ENCODE peak calls at places on chromosomes 12 and 14, in seven cellular contexts. I is AG04449; U is GM12865; F is CD4-positive, alpha-beta T cell; B is sigmoid colon; K is HFF-Myc; T is RWPE1. G is an unnamed sample.

GRCh38 chr14:20400965-20401593 is 12.2 kb downstream of the TEP1 start:
- DNase-seq in T (peak; percentile 85), F (no peak), K (no peak), U (no peak), I (no peak), B (no peak), G (no peak)

GRCh38 chr14:99579077-99579836 is 24.8 kb downstream of the CCDC85C start:
- DNase-seq in K (no peak), U (no peak), I (no peak), F (no peak), T (no peak), B (no peak), G (no peak)

GRCh38 chr14:89902876-89903275 is 51.7 kb downstream of the EFCAB11 start:
- DNase-seq in T (no peak), F (no peak), U (no peak), K (no peak), B (no peak), I (no peak), G (no peak)

GRCh38 chr12:68106160-68106559 is 53.4 kb downstream of the IFNG start:
- DNase-seq in U (no peak), F (no peak), B (no peak), T (no peak), I (peak; percentile 28), K (no peak), G (no peak)

GRCh38 chr14:104037903-104038302 is 47.6 kb upstream of the ASPG start:
- DNase-seq in B (no peak), K (no peak), I (no peak), F (no peak), U (no peak), T (no peak), G (no peak)

GRCh38 chr12:113064395-113065125 is 8.0 kb downstream of the DTX1 start:
- DNase-seq in U (no peak), F (no peak), K (no peak), B (no peak), I (no peak), T (no peak), G (no peak)

GRCh38 chr14:54909763-54910162 is 7.1 kb upstream of the GCH1 start:
- DNase-seq in B (no peak), I (no peak), T (no peak), F (no peak), U (no peak), K (no peak), G (no peak)

GRCh38 chr14:101501858-101502615 is 59.3 kb upstream of the DIO3 start:
- DNase-seq in F (no peak), T (no peak), K (no peak), I (no peak), B (peak; percentile 43), U (no peak), G (no peak)

DNA sequence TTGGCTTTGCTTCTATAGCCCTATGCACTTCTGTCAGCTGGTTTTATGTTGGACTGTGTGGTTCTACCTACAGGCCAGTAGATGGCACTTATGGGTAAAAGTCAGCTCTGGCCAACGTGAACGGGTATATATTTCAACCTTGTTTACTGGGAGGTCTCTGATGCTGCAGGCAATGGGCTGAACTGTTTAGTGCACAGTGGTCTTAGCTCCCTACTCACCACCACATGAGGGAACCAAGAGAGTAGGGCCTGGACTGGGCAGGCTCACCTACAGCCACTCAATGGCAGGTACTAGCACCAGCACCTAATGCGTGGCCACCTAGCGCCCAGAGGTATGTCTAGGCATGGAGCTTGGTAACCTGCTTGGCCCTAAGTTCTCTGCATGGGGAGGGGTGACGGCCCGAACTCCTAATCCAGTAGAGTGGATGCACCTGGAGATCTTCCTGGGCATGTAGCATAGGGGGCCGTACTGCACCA is 481.8 kb downstream of the TMEM117 start:
- DNase-seq in T (no peak), K (peak; percentile 10), B (no peak), F (no peak), I (peak; percentile 3), U (peak; percentile 66), G (peak; percentile 52)
- TF ChIP-seq CTCF in T (no peak), K (peak; percentile 36), B (no peak), F (no peak), I (peak; percentile 51), U (peak; percentile 61), G (peak; percentile 67)

DNA sequence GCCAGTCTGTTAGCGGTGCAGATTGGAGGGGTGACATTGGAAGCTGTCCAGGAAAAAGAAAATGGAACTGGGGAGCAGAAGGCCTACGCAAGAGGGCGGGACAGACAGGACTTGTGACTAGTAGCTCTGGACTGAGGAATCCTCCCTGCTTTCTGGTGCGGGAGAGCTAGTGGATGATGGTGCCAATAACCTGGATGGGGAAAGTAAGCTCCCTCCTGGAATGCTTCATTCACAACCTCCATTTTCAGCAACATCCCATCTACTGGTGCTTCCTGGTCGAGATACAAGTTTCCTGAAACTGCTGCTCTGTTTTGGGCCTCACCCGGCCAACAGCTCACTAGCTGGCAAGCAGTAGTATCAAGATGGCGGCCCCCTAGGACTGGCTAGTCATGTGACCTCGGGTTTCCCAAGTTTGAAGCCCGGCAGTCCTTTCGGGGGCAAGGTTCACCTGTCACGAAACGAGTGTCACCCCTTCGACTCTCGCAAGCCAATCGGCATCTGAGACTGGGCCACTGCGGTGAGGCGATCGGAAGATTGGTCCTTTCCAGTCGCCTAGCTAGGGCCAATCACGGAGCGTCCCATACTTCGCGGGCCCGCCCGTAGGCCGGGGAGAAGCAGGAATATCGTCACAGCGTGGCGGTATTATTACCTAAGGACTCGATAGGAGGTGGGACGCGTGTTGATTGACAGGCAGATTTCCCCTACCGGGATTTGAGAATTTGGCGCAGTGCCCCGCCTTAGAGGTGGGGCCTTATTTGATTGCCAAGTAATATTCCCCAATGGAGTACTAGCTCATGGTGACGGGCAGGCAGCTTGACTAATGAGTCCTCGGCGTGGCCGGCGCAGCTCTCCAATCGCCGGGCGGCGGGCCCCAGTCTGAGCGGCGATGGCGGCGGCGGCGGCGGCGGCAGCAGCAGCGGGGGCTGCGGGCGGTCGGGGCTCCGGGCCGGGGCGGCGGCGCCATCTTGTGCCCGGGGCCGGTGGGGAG is at the start of gene PABPN1:
- DNase-seq in K (peak; percentile 99), T (peak; percentile 99), U (peak; percentile 100), B (peak; percentile 100), I (peak; percentile 99), F (peak; percentile 97), G (peak; percentile 99)
- TF ChIP-seq CTCF in K (no peak), T (no peak), U (no peak), B (no peak), I (no peak), F (no peak), G (no peak)

DNA sequence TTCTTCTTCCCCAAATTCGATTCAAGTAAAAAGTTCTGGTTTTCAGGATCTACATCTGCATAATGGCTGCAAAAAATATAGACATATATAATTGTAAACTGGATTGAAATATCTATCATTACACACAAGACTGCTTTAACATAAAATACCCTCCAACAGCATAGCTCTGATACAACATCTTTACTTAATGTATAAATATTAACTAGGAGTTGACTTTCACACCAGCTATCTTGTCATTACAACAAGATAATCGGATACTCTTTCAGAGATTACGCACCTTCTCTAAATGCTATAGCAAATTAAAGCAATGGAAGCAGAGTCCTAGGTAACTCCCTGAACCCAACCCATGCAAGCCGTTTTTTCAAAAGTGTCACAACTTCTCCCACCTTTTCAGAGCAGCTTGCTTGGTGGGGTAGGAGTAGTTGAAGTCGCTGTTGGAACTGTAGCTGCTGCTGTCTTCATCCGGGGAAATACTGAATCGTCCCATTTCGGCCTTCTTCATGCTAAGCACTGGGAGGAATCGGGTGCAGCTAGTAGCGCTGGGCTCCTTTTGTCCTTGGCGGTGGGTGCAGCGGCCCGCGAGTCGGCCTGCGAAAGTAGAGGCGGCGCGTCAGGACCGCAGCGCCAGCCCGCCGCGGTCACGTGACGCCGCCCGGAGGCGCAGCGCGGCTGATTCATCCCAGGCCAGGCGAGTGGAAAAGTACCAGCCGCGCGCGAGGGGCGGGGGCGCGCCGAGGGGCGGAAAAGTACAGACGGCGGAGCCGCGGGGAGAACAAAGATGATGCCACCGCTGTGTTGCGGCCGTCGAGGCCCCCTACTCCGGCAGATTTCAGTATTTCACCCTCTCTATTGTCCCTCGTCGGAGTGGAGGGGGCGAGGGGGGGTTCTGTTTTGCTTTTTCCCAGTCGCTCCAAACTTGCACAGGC is 1.5 kb downstream of the SLC38A2 start:
- DNase-seq in B (peak; percentile 95), F (peak; percentile 81), K (no peak), U (peak; percentile 92), I (no peak), T (peak; percentile 86), G (peak; percentile 95)
- TF ChIP-seq CTCF in B (no peak), F (no peak), K (no peak), U (no peak), I (no peak), T (no peak), G (peak; percentile 2)

DNA sequence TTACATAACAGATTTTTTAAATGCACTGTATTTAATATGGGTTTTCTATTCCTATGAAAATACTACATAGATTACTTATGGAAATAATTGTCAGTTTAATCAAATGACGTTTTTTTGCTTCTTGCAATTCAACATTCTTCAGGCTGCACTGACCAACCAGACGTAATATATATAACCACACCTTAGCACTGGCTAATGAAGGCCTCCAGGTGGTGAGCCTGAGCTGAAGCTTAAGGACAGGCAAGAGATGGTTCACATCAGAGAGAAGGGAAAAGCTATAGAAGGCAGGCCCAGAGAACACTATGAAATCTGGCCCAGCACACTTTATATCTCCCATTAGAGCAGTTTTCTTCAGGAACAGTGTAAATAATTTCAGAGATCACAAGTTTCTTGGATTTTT is 2.8 kb upstream of the MDGA2 start:
- DNase-seq in F (no peak), T (no peak), U (no peak), B (no peak), K (no peak), I (no peak), G (no peak)
- TF ChIP-seq CTCF in F (no peak), T (no peak), U (no peak), B (no peak), K (no peak), I (no peak), G (no peak)

DNA sequence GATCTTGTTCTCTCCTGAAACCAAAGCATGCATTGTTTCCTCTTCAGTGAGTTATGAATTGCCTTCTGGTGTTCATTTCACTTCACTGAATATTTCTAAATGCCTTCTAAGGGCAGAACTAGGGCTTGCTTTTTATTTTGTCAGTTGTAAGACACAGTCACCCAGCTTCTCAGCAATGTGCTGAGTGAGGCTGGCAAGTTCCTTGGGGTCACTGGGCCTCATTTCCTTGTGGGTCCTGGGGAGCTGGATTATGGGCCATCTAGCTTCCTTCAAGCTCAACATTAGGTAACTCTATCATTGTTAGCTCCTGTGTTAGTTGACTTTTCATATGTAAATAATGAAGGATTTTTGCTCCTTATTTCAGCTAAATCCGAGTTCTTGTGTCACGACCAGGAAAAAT is 13.8 kb downstream of the ASCL4 start:
- DNase-seq in B (no peak), T (no peak), F (no peak), U (no peak), K (no peak), I (no peak), G (no peak)
- TF ChIP-seq CTCF in B (no peak), T (no peak), F (no peak), U (no peak), K (no peak), I (no peak), G (no peak)

DNA sequence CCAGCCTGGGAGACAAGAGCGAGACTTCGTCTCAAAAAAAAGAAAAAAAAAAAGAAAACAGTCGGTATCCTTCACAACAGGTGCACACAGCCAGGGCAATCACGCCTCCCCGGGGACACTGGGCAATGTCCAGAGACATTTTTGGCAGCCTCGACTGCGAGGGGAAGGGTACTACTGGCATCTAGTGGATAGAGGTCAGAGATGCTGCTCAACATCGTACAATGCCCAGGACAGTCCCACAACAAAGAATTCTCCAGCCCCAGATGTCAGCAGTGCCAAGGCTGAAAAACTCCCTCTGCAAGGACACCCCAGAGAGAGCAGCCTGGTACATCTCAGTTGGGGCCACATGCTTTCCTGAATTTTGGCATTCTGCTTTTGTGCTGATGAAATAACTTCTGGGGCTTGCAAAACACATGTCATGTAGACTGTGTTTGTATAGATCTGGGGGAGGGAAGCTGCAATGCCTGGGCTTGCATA is 21.5 kb downstream of the ALDH2 start:
- DNase-seq in K (no peak), B (peak; percentile 86), T (peak; percentile 19), I (no peak), U (peak; percentile 74), F (no peak), G (peak; percentile 84)
- TF ChIP-seq CTCF in K (peak; percentile 38), B (no peak), T (peak; percentile 70), I (peak; percentile 21), U (peak; percentile 83), F (no peak), G (peak; percentile 94)

G was measured in NB4.